ENCODE peak calls at places on chromosomes 5 and 9, in seven cellular contexts. S, Z, L, A, C, Q and U are unnamed samples.

GRCh38 chr9:87469833-87470465 is 27.7 kb upstream of the DAPK1 start:
- DNase-seq in S (no peak), Z (no peak), L (no peak), A (no peak), C (no peak), Q (no peak), U (peak)

GRCh38 chr5:88879724-88880123 is 3.3 kb downstream of the MEF2C start:
- DNase-seq in S (no peak), Z (no peak), L (no peak), A (no peak), C (no peak), Q (no peak), U (no peak)

GRCh38 chr9:98455957-98456621 is 200.6 kb upstream of the TBC1D2 start:
- DNase-seq in S (no peak), Z (peak), L (no peak), A (no peak), C (peak), Q (no peak), U (no peak)

GRCh38 chr5:64635056-64635686 is 55.1 kb upstream of the SHISAL2B start:
- DNase-seq in S (peak), Z (peak), L (no peak), A (no peak), C (no peak), Q (no peak), U (peak)

GRCh38 chr5:24428345-24428744 is 216.4 kb downstream of the CDH10 start:
- DNase-seq in S (no peak), Z (no peak), L (no peak), A (no peak), C (no peak), Q (no peak), U (no peak)

GRCh38 chr9:7237473-7238243 is 479.9 kb downstream of the KDM4C start:
- DNase-seq in S (peak), Z (peak), L (no peak), A (no peak), C (no peak), Q (no peak), U (no peak)

GRCh38 chr9:21334603-21334968 is 618 bp downstream of the KLHL9 start:
- DNase-seq in S (no peak), Z (peak), L (no peak), A (no peak), C (no peak), Q (no peak), U (no peak)

GRCh38 chr5:144236479-144236878 is 65.8 kb downstream of the KCTD16 start:
- DNase-seq in S (no peak), Z (no peak), L (no peak), A (no peak), C (no peak), Q (no peak), U (no peak)

GRCh38 chr9:121670447-121670846 is 19.0 kb downstream of the DAB2IP start:
- DNase-seq in S (no peak), Z (peak), L (peak), A (no peak), C (no peak), Q (peak), U (no peak)

GRCh38 chr5:132747064-132747692 is at the start of gene CCNI2:
- DNase-seq in S (peak), Z (no peak), L (no peak), A (peak), C (peak), Q (no peak), U (peak)

GRCh38 chr5:143182901-143183820 is 220.3 kb downstream of the NR3C1 start:
- DNase-seq in S (peak), Z (peak), L (no peak), A (peak), C (no peak), Q (peak), U (no peak)

GRCh38 chr5:52668544-52669185 is 119.1 kb upstream of the ITGA1 start:
- DNase-seq in S (no peak), Z (no peak), L (no peak), A (no peak), C (no peak), Q (no peak), U (no peak)

GRCh38 chr5:171906171-171906570 is 100.3 kb downstream of the FBXW11 start:
- DNase-seq in S (no peak), Z (no peak), L (no peak), A (no peak), C (no peak), Q (no peak), U (no peak)

GRCh38 chr9:20199111-20199510 is 410.3 kb upstream of the SLC24A2 start:
- DNase-seq in S (no peak), Z (no peak), L (no peak), A (no peak), C (no peak), Q (no peak), U (no peak)

GRCh38 chr9:32992596-32993238 is 8.7 kb downstream of the APTX start:
- DNase-seq in S (peak), Z (peak), L (no peak), A (no peak), C (no peak), Q (no peak), U (no peak)

GRCh38 chr9:114442022-114442421 is 54.2 kb upstream of the AKNA start:
- DNase-seq in S (no peak), Z (no peak), L (no peak), A (no peak), C (no peak), Q (no peak), U (no peak)

GRCh38 chr5:99694884-99695283 is 766.1 kb upstream of the CHD1 start:
- DNase-seq in S (no peak), Z (no peak), L (peak), A (no peak), C (no peak), Q (no peak), U (no peak)

GRCh38 chr9:121399883-121400607 is 30.0 kb upstream of the STOM start:
- DNase-seq in S (peak), Z (peak), L (no peak), A (no peak), C (no peak), Q (no peak), U (peak)

GRCh38 chr5:15003511-15003920 is 131.9 kb upstream of the ANKH start:
- DNase-seq in S (peak), Z (peak), L (peak), A (peak), C (peak), Q (peak), U (peak)

GRCh38 chr5:119340597-119341218 is 15.1 kb upstream of the TNFAIP8 start:
- DNase-seq in S (peak), Z (no peak), L (no peak), A (peak), C (no peak), Q (no peak), U (peak)

GRCh38 chr5:93607367-93608258 is 24.6 kb downstream of the NR2F1 start:
- DNase-seq in S (peak), Z (peak), L (no peak), A (no peak), C (no peak), Q (no peak), U (peak)

GRCh38 chr5:162956570-162956969 is 480.8 kb upstream of the CCNG1 start:
- DNase-seq in S (no peak), Z (no peak), L (no peak), A (no peak), C (no peak), Q (no peak), U (no peak)

GRCh38 chr9:133184971-133185370 is 21.3 kb upstream of the GBGT1 start:
- DNase-seq in S (peak), Z (peak), L (peak), A (peak), C (peak), Q (no peak), U (peak)

GRCh38 chr5:54904425-54904824 is 81.0 kb downstream of the ESM1 start:
- DNase-seq in S (peak), Z (peak), L (no peak), A (no peak), C (no peak), Q (no peak), U (no peak)

GRCh38 chr9:113987526-113987925 is 90.6 kb downstream of the AMBP start:
- DNase-seq in S (no peak), Z (no peak), L (no peak), A (no peak), C (no peak), Q (no peak), U (no peak)

GRCh38 chr5:497090-497489 is 27.2 kb downstream of the SLC9A3 start:
- DNase-seq in S (no peak), Z (no peak), L (no peak), A (no peak), C (no peak), Q (no peak), U (no peak)

GRCh38 chr5:142697356-142697807 is 11.5 kb upstream of the FGF1 start:
- DNase-seq in S (peak), Z (peak), L (peak), A (no peak), C (peak), Q (peak), U (no peak)

GRCh38 chr5:179269781-179270543 is 75.3 kb downstream of the ADAMTS2 start:
- DNase-seq in S (no peak), Z (no peak), L (peak), A (peak), C (no peak), Q (no peak), U (no peak)

GRCh38 chr5:135488727-135489465 is 36.7 kb upstream of the TIFAB start:
- DNase-seq in S (peak), Z (peak), L (no peak), A (no peak), C (no peak), Q (no peak), U (no peak)

GRCh38 chr5:107533946-107534876 is 136.5 kb downstream of the EFNA5 start:
- DNase-seq in S (no peak), Z (no peak), L (no peak), A (no peak), C (no peak), Q (no peak), U (no peak)

GRCh38 chr9:75047506-75047905 is 19.4 kb upstream of the CARNMT1 start:
- DNase-seq in S (no peak), Z (no peak), L (no peak), A (no peak), C (no peak), Q (no peak), U (no peak)

GRCh38 chr5:5351288-5352089 is 71.0 kb upstream of the ICE1 start:
- DNase-seq in S (peak), Z (no peak), L (no peak), A (no peak), C (no peak), Q (no peak), U (no peak)

GRCh38 chr9:37302277-37302676 is 120.2 kb upstream of the GRHPR start:
- DNase-seq in S (no peak), Z (no peak), L (no peak), A (no peak), C (no peak), Q (no peak), U (peak)

GRCh38 chr5:83474986-83475385 is 3.4 kb downstream of the VCAN start:
- DNase-seq in S (no peak), Z (no peak), L (no peak), A (no peak), C (no peak), Q (no peak), U (no peak)

GRCh38 chr5:83475540-83476469 is 4.3 kb downstream of the VCAN start:
- DNase-seq in S (no peak), Z (peak), L (no peak), A (no peak), C (no peak), Q (no peak), U (no peak)

GRCh38 chr5:83473344-83474169 is 2.0 kb downstream of the VCAN start:
- DNase-seq in S (peak), Z (peak), L (peak), A (peak), C (peak), Q (peak), U (peak)

GRCh38 chr5:83472508-83473343 is 1.2 kb downstream of the VCAN start:
- DNase-seq in S (peak), Z (no peak), L (peak), A (peak), C (peak), Q (peak), U (peak)

DNA sequence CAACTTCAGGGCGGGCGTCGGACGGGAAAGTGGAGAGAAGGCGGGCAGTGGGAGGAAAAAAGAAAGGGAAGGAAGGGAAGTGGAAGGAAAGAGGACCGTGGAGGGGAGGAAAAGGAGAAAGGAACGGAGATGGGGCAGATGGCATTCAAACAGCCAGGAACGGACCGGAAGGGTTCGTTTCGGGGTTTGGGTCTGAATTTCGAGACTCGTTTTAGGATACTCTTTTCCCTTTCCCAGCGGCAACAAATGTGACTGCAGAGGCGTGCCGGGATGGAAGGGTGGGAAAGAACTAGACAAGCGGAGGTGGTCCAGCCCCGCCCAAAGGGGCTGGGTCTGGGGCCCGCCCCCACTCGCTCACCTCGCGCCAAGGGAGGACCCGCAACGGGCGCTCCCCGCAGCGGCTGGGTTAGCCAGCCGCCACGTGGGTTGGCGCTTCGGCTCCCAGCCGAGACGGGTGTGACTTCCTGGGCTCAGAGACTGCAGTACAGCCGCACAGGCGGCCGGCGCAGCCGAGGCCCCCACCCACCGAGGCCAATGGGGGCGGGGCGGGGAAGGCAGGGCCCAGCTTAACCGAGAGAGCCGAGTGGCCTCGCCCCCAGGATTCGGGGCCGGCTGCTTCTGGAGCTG is 2.7 kb downstream of the VCAN start:
- DNase-seq in S (peak), Z (peak), L (peak), A (peak), C (peak), Q (peak), U (peak)
- TF ChIP-seq POLR2A in S (no peak), Z (peak), L (no peak), A (peak), C (peak), Q (peak), U (no peak)

GRCh38 chr5:177496111-177497010 is 1.0 kb downstream of the PDLIM7 start:
- DNase-seq in S (peak), Z (peak), L (peak), A (peak), C (peak), Q (peak), U (peak)
- TF ChIP-seq POLR2A in S (no peak), Z (no peak), L (peak), A (no peak), C (no peak), Q (peak), U (no peak)

DNA sequence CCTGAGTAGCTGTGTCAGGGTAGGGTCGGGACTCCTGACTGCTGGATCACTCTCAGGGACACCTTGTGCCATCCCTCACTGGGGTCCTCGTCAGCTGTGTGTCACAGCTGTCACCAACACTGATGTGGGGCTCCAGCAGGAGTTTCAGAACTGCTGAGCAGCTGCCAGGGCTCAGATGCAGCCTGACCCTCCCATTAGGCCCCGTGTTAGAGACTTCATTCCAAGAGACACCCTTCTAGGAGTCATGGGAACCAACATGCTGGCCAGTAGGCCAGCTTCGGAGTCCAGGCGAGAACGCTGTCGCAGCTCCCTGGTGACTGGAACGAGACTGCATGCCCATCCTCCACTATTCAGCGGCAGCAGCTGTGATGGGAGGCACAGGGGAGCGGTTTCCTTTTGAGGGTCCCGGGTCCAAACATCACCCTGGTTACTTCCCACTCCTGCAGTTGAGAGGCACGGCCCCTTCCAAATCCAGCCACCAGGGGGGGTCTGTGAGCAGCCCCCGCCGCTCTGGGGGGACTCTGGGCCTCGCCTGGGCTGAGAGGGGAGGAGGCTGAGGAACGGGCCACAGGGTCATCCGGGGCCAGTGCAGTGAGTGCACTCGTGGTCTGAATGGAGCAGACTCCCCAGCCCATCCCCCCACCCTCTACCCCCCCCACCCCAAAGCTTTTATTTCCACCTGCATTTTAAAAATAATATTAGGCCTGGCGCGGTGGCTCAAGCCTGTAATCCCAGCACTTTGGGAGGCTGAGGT is 12.6 kb upstream of the TCF7 start:
- DNase-seq in S (peak), Z (no peak), L (peak), A (peak), C (no peak), Q (peak), U (peak)
- TF ChIP-seq POLR2A in S (no peak), Z (no peak), L (no peak), A (no peak), C (no peak), Q (no peak), U (no peak)

DNA sequence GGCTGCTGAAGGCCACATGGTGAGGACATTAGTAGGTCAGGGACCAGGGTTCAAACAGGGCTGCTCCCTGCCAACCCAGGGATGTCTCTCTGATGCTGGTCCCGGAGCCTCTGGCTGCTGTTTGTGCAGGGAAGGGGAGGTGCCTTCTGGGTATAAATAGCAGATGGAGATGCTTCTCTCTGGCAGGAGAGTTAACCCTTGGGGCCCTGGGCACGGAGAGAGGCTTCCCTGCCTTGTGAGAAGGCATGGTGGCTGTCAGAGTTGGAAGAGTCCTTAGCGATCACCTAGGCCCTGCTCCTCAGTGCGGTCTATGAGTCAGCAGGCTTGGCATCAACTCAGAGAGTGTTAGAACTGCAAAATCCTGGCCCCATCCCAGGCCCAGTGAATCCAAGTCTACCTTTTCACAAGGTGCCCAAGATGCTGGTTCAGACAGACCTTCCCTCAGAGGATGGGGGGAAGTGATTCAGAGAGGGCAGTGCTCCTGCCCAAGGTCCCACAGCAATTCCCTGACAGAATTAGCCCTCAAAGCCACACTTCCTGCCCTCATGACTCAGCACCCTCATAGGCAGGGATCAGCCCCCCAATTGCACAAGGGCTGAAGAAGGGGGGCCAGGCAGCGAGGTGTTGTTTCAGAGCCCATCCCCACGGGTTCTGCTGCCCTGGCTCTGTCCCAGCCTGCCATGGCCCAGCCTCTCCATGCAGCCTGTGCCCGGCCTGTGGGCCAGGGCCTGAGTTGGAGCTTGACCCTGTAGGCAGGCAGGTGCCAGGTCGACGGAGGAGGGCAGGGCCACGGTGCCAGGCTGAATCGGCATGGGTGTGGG is 25.6 kb downstream of the CAMK2A start:
- DNase-seq in S (peak), Z (peak), L (peak), A (no peak), C (peak), Q (peak), U (peak)
- TF ChIP-seq POLR2A in S (no peak), Z (no peak), L (no peak), A (no peak), C (no peak), Q (no peak), U (no peak)

DNA sequence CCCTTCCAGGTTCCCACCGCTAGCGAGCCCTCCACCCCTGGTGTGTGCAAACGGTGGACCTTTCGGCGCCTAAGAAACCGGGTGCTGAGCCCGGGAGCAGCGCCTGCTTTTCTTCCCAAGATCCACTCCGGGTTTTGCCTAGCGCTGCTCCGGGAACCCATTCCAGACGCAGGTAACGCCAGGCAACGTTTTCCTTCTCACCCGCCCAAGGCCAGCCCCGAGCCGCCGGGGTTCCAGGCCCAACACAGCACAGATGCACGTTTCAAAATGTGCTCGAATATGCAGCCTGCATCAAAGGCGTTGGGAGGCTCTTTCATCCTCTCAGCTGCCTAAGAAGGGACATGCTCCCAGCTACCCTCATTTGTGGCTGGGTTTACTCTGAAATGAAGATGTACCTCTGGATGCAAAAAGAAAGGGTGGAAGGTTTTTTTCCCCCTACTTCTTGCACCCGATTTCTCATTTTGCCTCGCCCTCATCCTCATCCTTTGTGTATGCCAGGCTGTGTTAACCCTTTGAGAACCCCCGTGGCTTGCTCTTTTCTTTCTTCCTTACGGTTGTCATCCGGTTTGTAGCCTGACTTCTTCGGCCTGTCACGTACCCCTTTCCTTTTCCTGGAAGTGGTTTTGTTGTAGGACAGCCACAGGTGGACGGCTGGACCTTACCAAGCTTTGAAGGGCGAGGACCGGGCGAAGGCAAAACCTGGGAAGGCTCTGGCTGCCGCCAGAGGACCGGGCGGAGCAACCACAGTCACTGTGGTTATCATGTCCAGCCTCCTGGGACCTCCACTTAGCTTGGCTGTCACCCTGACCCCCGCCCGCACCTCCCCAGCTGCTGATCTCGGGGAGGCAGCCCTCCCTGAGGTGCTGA is 227.0 kb downstream of the SMARCA2 start:
- DNase-seq in S (peak), Z (peak), L (peak), A (peak), C (peak), Q (peak), U (peak)
- TF ChIP-seq POLR2A in S (no peak), Z (no peak), L (no peak), A (peak), C (no peak), Q (peak), U (no peak)

GRCh38 chr9:18437315-18438200 is 36.4 kb upstream of the ADAMTSL1 start:
- DNase-seq in S (no peak), Z (peak), L (peak), A (no peak), C (no peak), Q (peak), U (no peak)
- TF ChIP-seq POLR2A in S (no peak), Z (no peak), L (no peak), A (no peak), C (no peak), Q (no peak), U (no peak)